ENCODE peak calls at places on chromosomes 13 and 19, in four cellular contexts. R is GM12878, S is A549, D is K562. X is an unnamed sample.
A peak's percentile ranks its signal among the peaks of the same experiment; 100 is the strongest.

GRCh38 chr13:41059896-41060722 is 1.2 kb upstream of the WBP4 start:
- DNase-seq in S (peak; percentile 91), R (peak; percentile 51), D (peak; percentile 82), X (peak; percentile 98)

GRCh38 chr13:32553720-32554119 is 15.1 kb upstream of the N4BP2L2 start:
- DNase-seq in R (no peak), D (no peak), S (no peak), X (no peak)

GRCh38 chr19:970695-971094 is 13.4 kb upstream of the WDR18 start:
- DNase-seq in S (peak; percentile 60), D (peak; percentile 72), R (no peak), X (peak; percentile 37)

GRCh38 chr13:36975172-36975571 is 24.0 kb downstream of the ALG5 start:
- DNase-seq in S (no peak), R (no peak), D (no peak), X (peak; percentile 40)

GRCh38 chr13:40215747-40216146 is 450.7 kb downstream of the FOXO1 start:
- DNase-seq in D (no peak), R (no peak), S (no peak), X (no peak)

GRCh38 chr13:112960671-112961070 is 8.3 kb upstream of the MCF2L start:
- DNase-seq in S (no peak), R (no peak), D (no peak), X (no peak)

GRCh38 chr13:110126391-110126961 is 180.5 kb downstream of the COL4A1 start:
- DNase-seq in R (no peak), S (peak; percentile 76), D (no peak), X (peak; percentile 59)

GRCh38 chr13:100213576-100213975 is 124.7 kb downstream of the PCCA start:
- DNase-seq in R (no peak), S (no peak), D (no peak), X (no peak)

GRCh38 chr19:7953576-7953975 is 10.1 kb upstream of the TIMM44 start:
- DNase-seq in D (no peak), S (no peak), R (no peak), X (peak; percentile 25)

GRCh38 chr13:111924676-111925075 is 142.3 kb upstream of the SOX1 start:
- DNase-seq in R (no peak), S (no peak), D (no peak), X (no peak)

GRCh38 chr19:47704024-47704423 is 9.2 kb upstream of the EHD2 start:
- DNase-seq in S (no peak), D (no peak), R (no peak), X (no peak)

GRCh38 chr13:59706101-59706976 is 457.4 kb downstream of the DIAPH3 start:
- DNase-seq in R (no peak), D (no peak), S (no peak), X (no peak)

GRCh38 chr19:52211926-52212571 is 22.2 kb downstream of the PPP2R1A start:
- DNase-seq in D (no peak), R (no peak), S (no peak), X (peak; percentile 10)

GRCh38 chr13:40394304-40394983 is 272.0 kb downstream of the FOXO1 start:
- DNase-seq in S (no peak), D (no peak), R (no peak), X (no peak)

GRCh38 chr19:5281588-5281987 is 59.0 kb downstream of the PTPRS start:
- DNase-seq in D (no peak), S (no peak), R (no peak), X (no peak)

GRCh38 chr13:48954086-48954485 is 21.6 kb upstream of the FNDC3A start:
- DNase-seq in D (no peak), R (no peak), S (no peak), X (no peak)

GRCh38 chr19:33595783-33596182 is 26.0 kb upstream of the CHST8 start:
- DNase-seq in D (no peak), R (no peak), S (no peak), X (no peak)

GRCh38 chr19:15251010-15251748 is 18.9 kb upstream of the EPHX3 start:
- DNase-seq in D (no peak), S (no peak), R (no peak), X (no peak)

DNA sequence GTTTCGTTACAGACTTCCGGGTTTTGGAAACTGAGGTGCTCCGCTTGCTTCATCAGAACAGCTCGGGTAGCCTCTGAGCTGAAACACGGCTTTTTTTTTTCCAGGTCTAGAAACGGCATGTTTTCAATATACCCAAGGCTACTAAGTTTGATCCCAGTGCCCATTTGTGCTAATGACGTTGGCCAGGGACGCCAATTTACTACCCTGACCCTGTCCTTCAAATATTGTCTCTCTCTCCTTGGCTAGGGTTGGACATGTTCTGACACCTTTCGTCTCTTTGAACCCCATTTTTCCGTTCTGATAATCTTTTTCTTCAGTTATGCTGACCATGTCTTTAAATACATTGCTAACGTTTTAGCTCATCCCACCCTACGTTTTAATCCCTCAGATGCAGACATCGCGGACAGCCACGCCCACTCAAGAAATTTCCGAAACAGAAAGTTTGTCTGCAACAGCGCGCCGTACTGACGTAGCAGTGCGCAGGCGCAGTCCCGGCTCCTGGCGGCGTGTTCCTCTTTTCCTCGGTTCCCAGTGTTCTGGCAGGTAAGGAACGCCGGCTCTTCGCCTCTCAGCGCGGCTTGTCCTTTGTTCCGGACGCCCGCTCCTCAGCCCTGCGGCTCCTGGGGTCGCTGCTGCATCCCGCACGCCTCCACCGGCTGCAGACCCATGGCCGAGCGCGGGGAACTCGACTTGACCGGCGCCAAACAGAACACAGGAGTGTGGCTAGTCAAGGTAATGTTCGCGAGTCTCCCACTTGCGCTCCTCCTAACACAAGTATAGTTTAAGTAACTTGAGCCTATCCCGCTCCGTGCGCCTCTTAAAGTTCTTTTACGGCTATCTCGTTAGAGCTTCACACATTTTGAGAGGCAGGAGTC is at the start of gene GTF2F2:
- DNase-seq in S (peak; percentile 83), D (peak; percentile 84), R (peak; percentile 72), X (peak; percentile 93)
- TF ChIP-seq POLR2A in S (peak; percentile 68), D (peak; percentile 86), R (peak; percentile 79), X (peak; percentile 90)

GRCh38 chr19:16457195-16457953 is 14.4 kb downstream of the EPS15L1 start:
- DNase-seq in R (no peak), D (no peak), S (no peak), X (peak; percentile 37)

GRCh38 chr19:16458391-16459128 is 13.2 kb downstream of the EPS15L1 start:
- DNase-seq in S (no peak), D (no peak), R (no peak), X (no peak)

GRCh38 chr19:16456652-16457194 is 15.0 kb downstream of the EPS15L1 start:
- DNase-seq in S (no peak), R (no peak), D (no peak), X (no peak)

GRCh38 chr19:16459680-16460079 is 12.1 kb downstream of the EPS15L1 start:
- DNase-seq in R (no peak), S (no peak), D (no peak), X (no peak)

GRCh38 chr19:16457954-16458331 is 13.8 kb downstream of the EPS15L1 start:
- DNase-seq in D (no peak), R (no peak), S (no peak), X (no peak)
- H3K4me3 ChIP-seq in D (no peak overlapping the region), R (no peak overlapping the region), S (no peak overlapping the region), X (no peak overlapping the region)

DNA sequence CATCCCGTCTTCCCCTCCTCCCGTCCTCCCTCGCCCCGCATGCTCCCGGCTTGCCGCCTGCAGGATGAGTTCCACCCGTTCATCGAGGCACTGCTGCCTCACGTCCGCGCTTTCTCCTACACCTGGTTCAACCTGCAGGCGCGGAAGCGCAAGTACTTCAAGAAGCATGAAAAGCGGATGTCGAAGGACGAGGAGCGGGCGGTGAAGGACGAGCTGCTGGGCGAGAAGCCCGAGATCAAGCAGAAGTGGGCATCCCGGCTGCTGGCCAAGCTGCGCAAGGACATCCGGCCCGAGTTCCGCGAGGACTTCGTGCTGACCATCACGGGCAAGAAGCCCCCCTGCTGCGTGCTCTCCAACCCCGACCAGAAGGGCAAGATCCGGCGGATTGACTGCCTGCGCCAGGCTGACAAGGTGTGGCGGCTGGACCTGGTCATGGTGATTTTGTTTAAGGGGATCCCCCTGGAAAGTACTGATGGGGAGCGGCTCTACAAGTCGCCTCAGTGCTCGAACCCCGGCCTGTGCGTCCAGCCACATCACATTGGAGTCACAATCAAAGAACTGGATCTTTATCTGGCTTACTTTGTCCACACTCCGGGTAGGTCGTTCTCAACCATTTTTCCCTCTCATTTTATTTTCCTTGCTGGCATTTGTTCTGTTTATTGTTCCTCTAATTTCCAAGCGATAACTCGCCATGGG is 29.8 kb downstream of the NFIX start:
- DNase-seq in D (no peak), R (no peak), S (no peak), X (no peak)
- TF ChIP-seq MYC in D (no peak), R (no peak), S (no peak), X (no peak)

DNA sequence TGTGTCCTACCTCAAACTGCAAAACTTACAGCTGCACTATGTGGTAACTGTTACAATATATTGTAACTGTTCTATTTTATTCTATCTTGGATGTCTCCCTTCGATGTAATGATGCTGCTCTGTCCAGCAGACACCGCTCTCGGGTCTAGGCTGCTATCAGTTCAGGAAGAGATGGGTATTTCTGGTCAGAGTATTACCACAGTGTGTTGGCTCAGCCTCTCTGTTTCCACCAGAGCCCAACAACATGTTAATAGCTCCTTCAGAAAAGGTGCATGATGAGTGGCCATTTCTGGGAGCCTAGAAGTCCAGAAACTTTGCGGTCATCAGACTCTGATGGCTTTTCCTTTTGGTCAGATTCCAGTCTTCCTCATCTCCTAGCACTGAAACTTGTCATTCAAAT is 35.9 kb upstream of the IGFL1 start:
- DNase-seq in S (no peak), R (no peak), D (peak; percentile 22), X (peak; percentile 77)
- TF ChIP-seq POLR2A in S (no peak), R (no peak), D (no peak), X (no peak)

GRCh38 chr13:55394470-55394869 is 1746.2 kb upstream of the PRR20A start:
- DNase-seq in R (no peak), D (no peak), S (no peak), X (no peak)
- H3K4me3 ChIP-seq in R (no peak overlapping the region), D (no peak overlapping the region), S (no peak overlapping the region), X (no peak overlapping the region)

DNA sequence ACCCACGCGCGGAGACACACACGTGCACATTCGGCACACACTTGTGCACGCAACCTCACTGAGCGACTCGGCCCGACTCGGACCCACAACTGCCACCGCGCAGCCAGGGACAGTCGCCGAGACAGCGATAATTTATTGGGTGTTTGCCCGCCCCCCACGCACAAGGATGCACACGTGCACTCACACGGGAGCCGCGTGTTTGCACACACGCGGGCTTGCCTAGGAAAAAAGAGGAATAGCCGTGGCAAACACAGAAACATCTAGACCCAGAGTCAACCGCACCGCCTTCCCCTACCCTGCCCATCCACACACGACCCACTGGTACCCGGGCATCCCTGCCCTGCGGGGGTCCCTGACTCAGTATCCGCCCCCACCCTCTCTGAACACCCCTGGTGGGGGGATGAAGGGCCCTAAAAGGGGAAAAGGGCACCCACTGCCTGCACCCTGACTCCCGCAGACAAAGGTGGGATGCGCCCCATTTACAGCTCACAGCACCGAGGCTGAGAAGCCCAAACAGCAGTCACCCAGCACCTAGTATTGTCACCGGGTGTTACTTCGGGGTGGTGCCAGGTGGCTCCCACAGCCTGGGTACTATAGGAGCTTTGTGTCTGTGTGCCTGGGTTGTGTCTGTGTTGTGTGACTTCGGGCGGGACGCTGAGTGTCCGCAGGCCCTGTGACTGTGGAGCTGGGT is 1.0 kb upstream of the SSBP4 start:
- DNase-seq in R (no peak), D (no peak), S (no peak), X (no peak)
- TF ChIP-seq MYC in R (no peak), D (peak; percentile 55), S (no peak), X (peak; percentile 4)

X was measured in NB4.